ENCODE peak calls at places on chromosomes 2 and 18, in four cellular contexts. A, R, I and S are unnamed samples.

GRCh38 chr2:119429225-119430000 is 2.2 kb upstream of the TMEM37 start:
- DNase-seq in A (no peak), I (no peak), R (peak), S (peak)

GRCh38 chr2:46241344-46241743 is 55.9 kb upstream of the EPAS1 start:
- DNase-seq in A (no peak), R (no peak), I (no peak), S (no peak)

GRCh38 chr18:22470141-22470510 is 52.4 kb upstream of the CTAGE1 start:
- DNase-seq in A (no peak), I (no peak), R (no peak), S (no peak)

GRCh38 chr2:29269095-29270090 is 154.2 kb downstream of the CLIP4 start:
- DNase-seq in A (no peak), R (no peak), I (no peak), S (no peak)

GRCh38 chr2:120661551-120661950 is 74.1 kb upstream of the GLI2 start:
- DNase-seq in I (no peak), A (no peak), R (no peak), S (no peak)

GRCh38 chr18:3885209-3885792 is 435.3 kb downstream of the TGIF1 start:
- DNase-seq in R (no peak), I (peak), A (peak), S (peak)

GRCh38 chr2:27738349-27739057 is 33.0 kb upstream of the MRPL33 start:
- DNase-seq in A (peak), R (no peak), I (no peak), S (no peak)

GRCh38 chr2:201100497-201100896 is 15.5 kb upstream of the CFLAR start:
- DNase-seq in I (no peak), R (no peak), A (no peak), S (no peak)

GRCh38 chr18:58226476-58226875 is 182.4 kb downstream of the NEDD4L start:
- DNase-seq in R (no peak), A (no peak), I (no peak), S (no peak)

GRCh38 chr18:59540356-59540755 is 156.9 kb downstream of the CCBE1 start:
- DNase-seq in I (no peak), A (no peak), R (no peak), S (no peak)

GRCh38 chr2:88626171-88627054 is 851 bp downstream of the EIF2AK3 start:
- DNase-seq in R (no peak), A (no peak), I (peak), S (peak)

GRCh38 chr2:65164379-65165023 is 34.6 kb upstream of the RAB1A start:
- DNase-seq in R (no peak), A (no peak), I (no peak), S (no peak)

GRCh38 chr2:179441551-179441950 is 176.9 kb upstream of the SESTD1 start:
- DNase-seq in A (no peak), I (no peak), R (no peak), S (no peak)

GRCh38 chr2:9416267-9416961 is 6.9 kb downstream of the ITGB1BP1 start:
- DNase-seq in I (no peak), R (no peak), A (no peak), S (no peak)

GRCh38 chr2:231604101-231604684 is 11.5 kb downstream of the TEX44 start:
- DNase-seq in R (no peak), I (no peak), A (peak), S (peak)

GRCh38 chr2:28713582-28714292 is 37.9 kb upstream of the PPP1CB start:
- DNase-seq in A (no peak), I (no peak), R (no peak), S (no peak)

GRCh38 chr2:174957049-174957448 is 48.1 kb downstream of the CHN1 start:
- DNase-seq in I (no peak), A (no peak), R (no peak), S (no peak)

GRCh38 chr18:3712485-3712884 is 262.5 kb downstream of the TGIF1 start:
- DNase-seq in A (no peak), R (no peak), I (no peak), S (no peak)

GRCh38 chr2:45830322-45830721 is 178.8 kb downstream of the PRKCE start:
- DNase-seq in A (no peak), I (no peak), R (no peak), S (no peak)

DNA sequence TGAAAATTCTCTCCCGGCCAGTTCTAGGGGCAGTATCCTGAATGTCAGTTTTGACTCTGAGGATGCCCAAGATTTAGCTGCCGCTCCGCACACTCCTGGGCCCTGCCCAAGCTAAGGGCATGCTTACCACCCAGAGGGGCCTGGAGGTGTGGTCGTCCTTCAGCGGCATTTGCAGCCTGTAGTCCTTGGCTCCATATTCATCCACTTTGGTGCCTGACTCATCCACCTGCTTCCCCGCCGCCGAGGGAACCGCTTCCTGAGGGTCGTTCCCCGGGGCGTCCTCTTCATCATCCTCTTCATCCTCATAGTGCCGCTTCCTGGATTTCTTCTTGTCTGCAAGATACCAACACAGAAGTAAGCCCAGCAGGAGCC is 572 bp downstream of the ERCC3 start:
- DNase-seq in R (no peak), I (peak), A (no peak), S (peak)
- TF ChIP-seq NFIC in R (no peak), I (no peak), A (no peak), S (no peak)

DNA sequence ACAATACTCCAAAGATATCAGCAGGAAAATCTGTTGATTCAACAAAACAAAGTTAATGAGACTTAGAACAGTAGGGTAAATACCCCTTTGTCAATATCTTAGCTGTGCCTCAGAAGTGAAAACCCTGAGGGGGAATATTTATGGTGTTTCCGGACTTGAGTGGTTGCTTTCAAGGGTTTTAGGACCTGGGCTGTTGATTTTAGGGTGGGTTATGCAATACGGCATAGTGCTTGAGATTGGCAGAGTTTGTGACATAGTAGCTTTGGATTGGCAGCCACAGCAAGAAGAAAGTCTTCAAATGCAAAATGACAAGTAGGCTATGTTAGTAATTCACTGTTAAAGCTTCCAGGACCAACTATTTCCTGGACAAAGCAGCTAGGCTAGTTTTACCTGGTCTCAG is 826.3 kb upstream of the CDH2 start:
- DNase-seq in R (no peak), I (no peak), A (no peak), S (no peak)
- TF ChIP-seq NFIC in R (no peak), I (no peak), A (no peak), S (no peak)

GRCh38 chr2:109663721-109664120 is 49.6 kb downstream of the SOWAHC start:
- DNase-seq in R (no peak), I (peak), A (peak), S (no peak)

GRCh38 chr2:109659356-109660045 is 45.3 kb downstream of the SOWAHC start:
- DNase-seq in I (no peak), A (no peak), R (no peak), S (no peak)

GRCh38 chr2:109662889-109663288 is 48.7 kb downstream of the SOWAHC start:
- DNase-seq in R (no peak), I (no peak), A (peak), S (no peak)

GRCh38 chr2:109655287-109655686 is 41.1 kb downstream of the SOWAHC start:
- DNase-seq in I (no peak), A (no peak), R (no peak), S (no peak)

DNA sequence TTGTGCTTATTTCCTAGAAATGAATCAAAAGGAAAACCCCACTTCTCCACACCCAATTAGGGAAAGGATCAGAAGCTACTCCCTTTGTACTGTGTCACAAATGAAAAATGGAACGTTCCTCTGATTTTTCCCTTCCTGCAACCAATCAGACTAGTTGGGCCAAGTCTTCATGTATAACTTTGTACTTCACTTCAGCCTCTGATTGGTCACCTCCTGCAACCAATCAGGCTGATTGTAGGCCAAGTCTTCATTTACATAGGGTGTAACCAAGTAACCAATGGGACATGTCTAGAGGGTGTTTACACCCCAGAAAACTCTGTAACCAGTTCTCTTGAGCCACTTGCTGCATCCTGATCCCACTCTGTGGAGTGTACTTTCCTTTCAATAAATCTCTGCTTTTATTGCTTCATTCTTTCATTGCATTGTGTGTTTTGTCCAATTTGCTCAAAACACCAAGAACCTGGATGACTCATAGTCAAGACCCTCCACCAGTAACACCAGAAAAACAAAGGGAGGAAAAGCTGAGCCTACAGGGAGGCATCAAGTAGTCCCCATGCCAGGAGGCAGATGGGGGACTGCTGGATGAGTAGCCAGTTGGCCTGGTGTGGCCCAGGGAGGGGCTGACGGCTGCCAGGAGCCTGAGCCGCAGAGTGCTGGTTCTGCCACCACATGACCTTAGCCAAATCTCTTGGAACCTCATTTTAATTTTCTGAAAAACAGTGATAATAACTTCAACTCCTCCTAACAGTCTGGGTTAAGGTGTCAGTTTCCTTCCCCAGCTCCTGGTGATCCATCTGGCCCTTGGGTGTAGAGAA is 46.1 kb downstream of the SOWAHC start:
- DNase-seq in I (no peak), A (peak), R (no peak), S (no peak)
- TF ChIP-seq NFIC in I (no peak), A (no peak), R (no peak), S (no peak)

GRCh38 chr18:52541056-52541455 is 201.1 kb downstream of the DCC start:
- DNase-seq in R (no peak), A (no peak), I (no peak), S (no peak)
- TF ChIP-seq NFIC in R (no peak), A (no peak), I (no peak), S (no peak)

GRCh38 chr2:191713837-191714236 is 35.9 kb downstream of the NABP1 start:
- DNase-seq in A (peak), I (no peak), R (no peak), S (no peak)

GRCh38 chr2:191719261-191719660 is 41.3 kb downstream of the NABP1 start:
- DNase-seq in R (no peak), A (no peak), I (no peak), S (no peak)

GRCh38 chr2:191711621-191712020 is 33.7 kb downstream of the NABP1 start:
- DNase-seq in I (no peak), R (no peak), A (no peak), S (no peak)

GRCh38 chr2:191710411-191710900 is 32.5 kb downstream of the NABP1 start:
- DNase-seq in A (no peak), R (no peak), I (no peak), S (no peak)

DNA sequence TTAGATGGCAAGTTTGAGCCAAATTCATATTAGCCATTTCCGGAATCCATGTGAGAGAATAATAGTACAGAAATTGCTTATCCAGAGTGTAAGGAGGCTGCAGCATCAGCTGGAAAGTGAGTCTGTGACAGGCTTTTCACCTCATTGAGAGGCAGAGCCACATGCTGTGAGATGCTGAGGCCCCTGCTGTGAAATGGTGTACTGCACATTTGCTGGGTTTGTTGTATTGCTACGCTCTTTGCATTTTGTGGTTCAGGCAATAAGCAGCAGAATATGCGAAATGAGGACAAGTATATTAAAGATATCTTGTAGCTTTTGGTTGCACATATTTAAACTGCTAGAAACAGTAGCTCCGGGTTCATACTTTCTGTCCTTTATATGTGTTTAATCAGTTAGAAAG is 37.0 kb downstream of the NABP1 start:
- DNase-seq in I (no peak), A (no peak), R (no peak), S (no peak)
- TF ChIP-seq NFIC in I (no peak), A (no peak), R (no peak), S (no peak)

DNA sequence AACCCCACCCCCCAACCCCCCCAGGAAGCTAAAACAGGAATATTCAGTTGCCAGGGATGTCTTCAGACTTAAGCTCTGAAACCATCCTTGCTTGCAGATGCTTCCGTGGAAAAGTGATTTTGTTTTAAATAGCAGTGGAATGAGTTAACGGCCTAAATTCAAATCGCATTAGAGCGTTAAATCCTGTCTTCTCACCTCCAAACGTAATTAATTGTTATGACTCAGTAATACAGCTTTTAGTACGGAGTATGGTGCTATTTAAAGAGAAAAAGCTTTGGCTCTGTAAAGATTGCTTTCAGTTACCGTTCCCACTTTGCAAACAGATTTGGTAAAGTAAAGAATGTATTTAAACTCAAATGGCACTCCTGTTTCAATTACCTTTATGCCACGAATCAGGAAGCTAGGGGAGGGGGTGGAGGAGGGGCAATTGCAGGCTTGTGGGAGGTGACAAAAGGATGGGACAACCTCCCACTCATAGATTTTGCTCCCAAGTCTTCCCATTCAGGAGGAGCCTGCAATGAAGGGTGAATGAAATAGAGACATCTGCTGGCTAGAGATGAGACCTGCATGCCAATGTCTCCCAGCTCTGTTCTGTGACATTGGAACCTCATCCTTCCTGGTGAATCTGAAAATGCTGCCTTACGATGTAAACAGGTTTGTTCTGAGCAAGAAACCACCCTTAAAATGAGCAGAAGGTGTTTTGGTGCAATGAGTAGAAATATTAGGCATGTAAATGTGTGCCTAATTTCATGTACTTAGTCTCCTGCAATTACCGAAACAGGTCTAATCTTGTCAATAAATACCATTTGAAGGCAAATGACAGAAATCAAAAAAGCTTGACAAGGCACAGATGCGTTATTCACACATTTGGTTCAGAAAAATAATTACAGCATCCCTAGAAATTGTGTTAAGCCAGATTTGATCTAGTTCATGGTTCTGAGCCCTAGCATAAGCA is 2.6 kb upstream of the PID1 start:
- DNase-seq in R (peak), I (peak), A (peak), S (peak)
- TF ChIP-seq NFIC in R (no peak), I (no peak), A (no peak), S (no peak)

GRCh38 chr2:38095079-38095478 is 19.1 kb upstream of the CYP1B1 start:
- DNase-seq in R (no peak), I (no peak), A (no peak), S (no peak)
- TF ChIP-seq NFIC in R (no peak), I (no peak), A (no peak), S (no peak)

DNA sequence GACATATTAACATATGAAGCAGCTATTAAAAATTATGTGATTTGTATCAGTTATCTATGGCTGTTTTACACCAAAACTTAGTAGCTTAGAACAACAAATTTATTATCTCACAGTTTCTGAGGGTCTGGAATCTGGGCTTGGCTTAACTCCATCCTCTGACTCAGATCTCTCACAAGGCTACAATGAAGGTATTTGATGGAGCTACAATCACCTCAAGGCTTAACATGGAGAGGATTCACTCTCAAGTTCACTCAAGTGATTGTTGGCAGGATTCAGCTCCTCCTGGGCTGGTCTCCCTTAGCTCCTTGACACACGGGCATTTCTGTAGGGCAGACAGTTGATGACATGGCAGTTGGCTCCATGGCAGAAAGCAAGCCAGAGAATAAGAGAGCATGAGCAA is 133.0 kb upstream of the SLC14A2 start:
- DNase-seq in I (no peak), A (no peak), R (no peak), S (no peak)
- TF ChIP-seq NFIC in I (no peak), A (no peak), R (no peak), S (no peak)

DNA sequence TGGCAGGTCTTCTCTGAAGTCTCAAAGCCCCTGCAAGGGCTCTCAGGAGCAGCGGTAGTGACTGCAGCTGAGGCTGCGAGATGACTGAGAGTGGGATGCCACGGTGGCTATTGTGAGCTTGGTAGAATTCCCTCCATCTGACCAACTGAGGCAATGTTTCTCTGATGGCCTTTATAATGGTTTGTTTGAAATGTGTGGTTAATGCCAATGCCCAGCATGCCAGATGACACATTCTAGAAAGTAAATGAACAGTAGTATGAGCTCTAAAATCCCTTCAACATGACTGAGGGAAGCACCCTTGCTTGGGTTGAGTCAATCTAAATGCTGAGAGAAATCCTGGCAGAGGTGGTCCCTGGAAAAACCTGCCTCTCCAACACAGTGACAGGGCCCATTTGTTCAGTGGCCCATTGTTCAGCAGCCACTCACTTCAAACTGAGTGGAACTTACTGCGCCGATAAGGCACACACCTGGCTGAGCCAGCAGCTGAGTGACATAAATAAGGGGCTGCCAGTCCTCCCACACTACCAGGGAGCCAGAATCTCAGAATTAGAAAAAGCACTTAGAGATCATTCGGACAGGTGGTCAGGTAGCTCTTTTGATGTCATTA is 31.7 kb downstream of the SULT1C2 start:
- DNase-seq in A (no peak), R (no peak), I (no peak), S (no peak)
- TF ChIP-seq NFIC in A (no peak), R (no peak), I (no peak), S (no peak)

DNA sequence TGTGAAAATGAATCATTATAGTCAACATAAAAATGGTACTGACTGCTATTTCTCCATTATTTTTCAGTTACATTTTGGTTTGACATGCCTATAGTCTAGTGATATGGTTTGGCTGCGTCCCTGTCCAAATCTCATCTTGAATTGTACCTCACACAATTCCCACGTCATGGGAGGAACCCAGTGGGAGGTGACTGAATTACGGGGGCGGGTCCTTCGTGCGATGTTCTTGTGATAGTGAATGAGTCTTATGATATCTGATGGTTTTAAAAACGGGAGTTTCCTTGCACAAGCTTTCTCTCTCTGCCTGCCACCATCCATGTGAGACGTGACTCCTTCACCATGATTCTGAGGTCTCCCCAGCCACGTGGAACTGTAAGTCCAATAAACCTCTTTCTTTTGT is 70.3 kb downstream of the BAZ2B start:
- DNase-seq in I (no peak), R (no peak), A (no peak), S (peak)
- TF ChIP-seq NFIC in I (no peak), R (no peak), A (no peak), S (no peak)